ENCODE peak calls at places on chromosomes 3 and 15, in four cellular contexts. Q is astrocyte, I is iris pigment epithelial cell, U is GM20000. K is an unnamed sample.

GRCh38 chr15:80153900-80154299 is 1.1 kb downstream of the FAH start:
- DNase-seq in Q (no peak), I (no peak), U (no peak), K (peak; percentile 37)

GRCh38 chr3:116350119-116350733 is 95.1 kb downstream of the LSAMP start:
- DNase-seq in Q (no peak), I (no peak), U (no peak), K (no peak)

GRCh38 chr3:115845986-115846385 is 222.7 kb downstream of the GAP43 start:
- DNase-seq in Q (no peak), I (no peak), U (no peak), K (no peak)

GRCh38 chr3:182135056-182135455 is 423.3 kb downstream of the SOX2 start:
- DNase-seq in Q (no peak), I (no peak), U (no peak), K (no peak)

GRCh38 chr3:78875851-78876250 is 891.9 kb downstream of the ROBO1 start:
- DNase-seq in Q (peak; percentile 45), I (peak; percentile 66), U (no peak), K (no peak)

GRCh38 chr3:115341208-115341607 is 194.1 kb upstream of the ZBTB20 start:
- DNase-seq in Q (peak; percentile 82), I (peak; percentile 75), U (no peak), K (peak; percentile 73)

GRCh38 chr3:141419946-141420345 is 51.6 kb downstream of the ZBTB38 start:
- DNase-seq in Q (no peak), I (no peak), U (no peak), K (no peak)

GRCh38 chr15:89150762-89151305 is 62.6 kb downstream of the ABHD2 start:
- DNase-seq in Q (no peak), I (no peak), U (no peak), K (no peak)

GRCh38 chr3:113291572-113291971 is 80.2 kb downstream of the BOC start:
- DNase-seq in Q (no peak), I (no peak), U (no peak), K (no peak)

GRCh38 chr3:130528120-130528519 is 11.1 kb downstream of the COL6A6 start:
- DNase-seq in Q (no peak), I (no peak), U (no peak), K (no peak)